ENCODE peak calls at places on chromosomes 2 and 18, in eight cellular contexts. J, B, U, D, H, X, E and F are unnamed samples.

GRCh38 chr2:133458280-133458679 is 110.0 kb downstream of the NCKAP5 start:
- DNase-seq in D (no peak), B (peak), H (no peak), U (no peak), E (no peak), J (no peak), X (no peak), F (no peak)

GRCh38 chr2:33595385-33595784 is 3.7 kb downstream of the FAM98A start:
- DNase-seq in U (no peak), X (no peak), H (no peak), D (no peak), J (no peak), B (no peak), E (no peak), F (no peak)

GRCh38 chr2:45748239-45748638 is 96.8 kb downstream of the PRKCE start:
- DNase-seq in D (no peak), J (no peak), H (no peak), X (peak), U (no peak), E (no peak), B (peak), F (no peak)

GRCh38 chr2:32291746-32292145 is 14.0 kb downstream of the YIPF4 start:
- DNase-seq in U (no peak), D (no peak), E (no peak), B (peak), J (peak), X (no peak), H (no peak), F (no peak)

GRCh38 chr2:59296279-59296678 is 1055.2 kb upstream of the FANCL start:
- DNase-seq in J (peak), U (no peak), X (no peak), D (no peak), B (no peak), E (no peak), H (no peak), F (no peak)

GRCh38 chr2:38523728-38524437 is 78.8 kb downstream of the HNRNPLL start:
- DNase-seq in D (no peak), E (peak), J (no peak), U (no peak), H (peak), B (no peak), X (no peak), F (no peak)

GRCh38 chr18:3029215-3029972 is 16.4 kb upstream of the LPIN2 start:
- DNase-seq in X (no peak), H (no peak), B (peak), U (no peak), J (no peak), E (no peak), D (no peak), F (no peak)

GRCh38 chr2:217433522-217433921 is 569.3 kb downstream of the TNS1 start:
- DNase-seq in U (no peak), B (peak), E (no peak), J (no peak), X (no peak), D (peak), H (no peak), F (no peak)

GRCh38 chr18:74496508-74497307 is 545 bp downstream of the CNDP2 start:
- DNase-seq in U (peak), E (peak), B (peak), J (peak), X (peak), H (peak), D (no peak), F (no peak)

GRCh38 chr18:64097497-64097896 is 51.4 kb downstream of the LINC00305 start:
- DNase-seq in D (no peak), E (no peak), B (no peak), J (no peak), U (no peak), H (no peak), X (no peak), F (no peak)

GRCh38 chr2:215657844-215658243 is 222.0 kb upstream of the FN1 start:
- DNase-seq in X (no peak), E (no peak), B (peak), U (no peak), J (no peak), H (no peak), D (no peak), F (peak)

GRCh38 chr2:173355132-173355865 is 627 bp downstream of the CDCA7 start:
- DNase-seq in E (peak), J (peak), U (peak), H (peak), D (peak), B (peak), X (peak), F (no peak)

GRCh38 chr2:159605441-159606178 is 10.7 kb downstream of the BAZ2B start:
- DNase-seq in X (no peak), U (no peak), D (no peak), J (no peak), E (no peak), B (peak), H (no peak), F (no peak)

GRCh38 chr2:55107428-55107827 is 57.2 kb upstream of the RTN4 start:
- DNase-seq in X (no peak), H (no peak), D (no peak), E (no peak), J (no peak), U (no peak), B (peak), F (no peak)

GRCh38 chr2:56898986-56899385 is 715.2 kb downstream of the CCDC85A start:
- DNase-seq in J (no peak), B (no peak), U (no peak), X (no peak), H (no peak), D (no peak), E (no peak), F (no peak)

GRCh38 chr18:77657651-77658308 is 408.1 kb downstream of the GALR1 start:
- DNase-seq in H (no peak), E (no peak), B (no peak), X (no peak), U (no peak), J (no peak), D (no peak), F (no peak)

GRCh38 chr2:199869653-199870052 is 18.7 kb upstream of the FTCDNL1 start:
- DNase-seq in X (no peak), H (no peak), J (no peak), B (no peak), E (no peak), D (no peak), U (no peak), F (no peak)

GRCh38 chr2:99425022-99425421 is 64.8 kb downstream of the REV1 start:
- DNase-seq in E (no peak), D (peak), B (peak), H (no peak), U (no peak), X (no peak), J (peak), F (peak)

GRCh38 chr2:178863856-178864620 is 56.8 kb upstream of the TTN start:
- DNase-seq in H (no peak), E (no peak), X (peak), U (no peak), D (peak), J (peak), B (peak), F (no peak)

GRCh38 chr2:72830273-72830672 is 4.4 kb upstream of the EXOC6B start:
- DNase-seq in B (no peak), X (no peak), D (no peak), U (no peak), H (no peak), J (no peak), E (no peak), F (no peak)

GRCh38 chr2:67006373-67006960 is 390.7 kb upstream of the ETAA1 start:
- DNase-seq in E (no peak), J (no peak), H (no peak), X (no peak), U (no peak), D (no peak), B (no peak), F (no peak)

GRCh38 chr2:113812204-113812603 is 55.8 kb upstream of the SLC35F5 start:
- DNase-seq in X (no peak), B (no peak), D (no peak), U (no peak), H (no peak), J (no peak), E (no peak), F (no peak)

GRCh38 chr2:46029332-46029811 is 267.8 kb upstream of the EPAS1 start:
- DNase-seq in U (no peak), B (peak), D (no peak), X (no peak), J (no peak), H (no peak), E (no peak), F (peak)

GRCh38 chr18:77095356-77096030 is 37.1 kb downstream of the MBP start:
- DNase-seq in E (no peak), U (no peak), X (no peak), B (no peak), J (no peak), D (no peak), H (no peak), F (no peak)

GRCh38 chr2:25310965-25311865 is 30.5 kb downstream of the DNMT3A start:
- DNase-seq in D (no peak), X (no peak), E (no peak), J (peak), U (peak), H (peak), B (no peak), F (no peak)

GRCh38 chr2:63764630-63765029 is 77.1 kb upstream of the UGP2 start:
- DNase-seq in J (no peak), X (no peak), D (no peak), H (no peak), E (no peak), B (no peak), U (no peak), F (no peak)

GRCh38 chr2:95001701-95002100 is 23.8 kb upstream of the MAL start:
- DNase-seq in U (no peak), H (no peak), X (no peak), J (no peak), D (no peak), E (no peak), B (no peak), F (no peak)

GRCh38 chr2:144674071-144674470 is 154.2 kb upstream of the ZEB2 start:
- DNase-seq in E (no peak), H (no peak), B (no peak), X (no peak), J (no peak), U (no peak), D (no peak), F (no peak)

GRCh38 chr2:12957251-12957650 is 240.5 kb downstream of the TRIB2 start:
- DNase-seq in H (no peak), J (no peak), U (no peak), D (no peak), X (no peak), E (no peak), B (no peak), F (no peak)

GRCh38 chr2:29802976-29803375 is 118.4 kb downstream of the ALK start:
- DNase-seq in D (no peak), E (no peak), U (no peak), H (no peak), X (no peak), J (no peak), B (no peak), F (no peak)

GRCh38 chr2:154992826-154993225 is 294.3 kb downstream of the KCNJ3 start:
- DNase-seq in D (no peak), X (no peak), J (no peak), U (no peak), B (no peak), E (no peak), H (no peak), F (peak)

GRCh38 chr2:73202156-73203054 is at the start of gene NOTO:
- DNase-seq in H (no peak), U (no peak), D (no peak), B (peak), E (no peak), J (no peak), X (no peak), F (no peak)

GRCh38 chr18:2513616-2514015 is 57.7 kb downstream of the METTL4 start:
- DNase-seq in D (no peak), B (no peak), E (no peak), X (no peak), H (no peak), J (no peak), U (no peak), F (no peak)

GRCh38 chr2:45962522-45962921 is 311.0 kb downstream of the PRKCE start:
- DNase-seq in B (peak), D (peak), J (peak), X (peak), U (peak), E (no peak), H (no peak), F (no peak)

GRCh38 chr18:59769105-59769865 is 72.1 kb upstream of the CCBE1 start:
- DNase-seq in H (no peak), J (no peak), D (no peak), B (peak), U (no peak), E (no peak), X (no peak), F (no peak)

GRCh38 chr2:41791523-41791922 is 256.3 kb upstream of the PKDCC start:
- DNase-seq in E (no peak), H (no peak), X (no peak), D (peak), J (no peak), U (no peak), B (peak), F (no peak)

GRCh38 chr2:164621761-164622105 is 451 bp upstream of the GRB14 start:
- DNase-seq in E (peak), D (no peak), J (peak), B (no peak), X (no peak), H (peak), U (no peak), F (no peak)

GRCh38 chr2:22290293-22290692 is 1094.7 kb upstream of the KLHL29 start:
- DNase-seq in U (no peak), B (no peak), X (no peak), D (no peak), J (no peak), H (no peak), E (no peak), F (no peak)

GRCh38 chr18:33821503-33821902 is 243.5 kb downstream of the ASXL3 start:
- DNase-seq in J (no peak), D (no peak), X (no peak), U (no peak), E (no peak), H (no peak), B (peak), F (peak)

GRCh38 chr2:235889302-235889630 is 278.9 kb downstream of the GBX2 start:
- DNase-seq in X (no peak), J (no peak), H (no peak), B (no peak), U (no peak), D (no peak), E (no peak), F (no peak)
- H3K4me3 ChIP-seq in X (no peak), J (no peak), H (no peak), B (no peak), U (no peak), D (no peak), E (no peak), F (no peak)

DNA sequence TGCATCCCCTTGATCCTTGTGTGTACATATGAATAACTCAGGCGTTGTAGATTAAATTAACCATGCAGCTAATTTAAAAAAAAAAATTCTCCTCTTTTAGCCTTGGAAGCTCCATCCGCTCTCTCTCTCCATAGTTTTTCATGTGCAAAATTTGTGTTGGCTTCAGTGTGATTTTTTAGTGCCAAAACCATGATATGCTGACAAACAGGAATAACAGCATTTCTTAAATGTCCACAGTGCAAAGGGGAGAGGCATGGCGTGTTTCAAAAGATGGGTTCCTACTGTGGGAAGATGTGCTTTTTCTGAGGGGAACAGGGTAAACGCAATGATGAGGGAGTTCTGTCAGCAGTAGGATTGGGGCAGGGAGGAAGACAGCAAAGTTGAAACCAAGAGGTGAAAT is 247.0 kb downstream of the ICOS start:
- DNase-seq in D (no peak), X (no peak), E (no peak), U (no peak), J (peak), B (no peak), H (no peak), F (no peak)
- TF ChIP-seq CTCF in D (no peak), X (no peak), E (no peak), U (no peak), J (no peak), B (no peak), H (no peak), F (no peak)

DNA sequence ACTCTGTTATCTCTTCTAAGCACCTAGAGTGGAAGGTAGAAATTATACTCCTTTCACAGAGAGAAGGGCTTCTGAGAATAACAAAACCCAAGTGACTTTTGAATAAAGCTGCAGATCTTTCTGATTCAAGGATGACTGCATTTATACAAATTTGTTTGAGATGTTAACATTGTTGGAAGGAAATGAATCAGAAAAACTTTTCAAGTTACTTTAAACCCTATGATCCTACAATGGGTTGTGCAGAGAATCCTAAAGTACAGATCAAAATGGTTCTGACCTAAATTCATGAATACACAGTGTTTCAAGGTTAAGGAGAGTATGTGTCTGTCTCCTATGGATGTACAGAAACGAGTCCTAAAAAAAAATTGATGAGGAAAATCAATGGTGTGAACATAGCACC is 1.8 kb downstream of the RFTN2 start:
- DNase-seq in E (no peak), B (no peak), D (no peak), U (no peak), X (no peak), H (no peak), J (no peak), F (no peak)
- H3K4me3 ChIP-seq in E (no peak), B (peak), D (peak), U (no peak), X (peak), H (no peak), J (no peak), F (no peak)

GRCh38 chr18:73136134-73136533 is 268.3 kb upstream of the NETO1 start:
- DNase-seq in B (no peak), U (no peak), D (no peak), J (no peak), X (no peak), H (no peak), E (peak), F (no peak)
- TF ChIP-seq CTCF in B (no peak), U (no peak), D (no peak), J (no peak), X (no peak), H (peak), E (peak), F (peak)

DNA sequence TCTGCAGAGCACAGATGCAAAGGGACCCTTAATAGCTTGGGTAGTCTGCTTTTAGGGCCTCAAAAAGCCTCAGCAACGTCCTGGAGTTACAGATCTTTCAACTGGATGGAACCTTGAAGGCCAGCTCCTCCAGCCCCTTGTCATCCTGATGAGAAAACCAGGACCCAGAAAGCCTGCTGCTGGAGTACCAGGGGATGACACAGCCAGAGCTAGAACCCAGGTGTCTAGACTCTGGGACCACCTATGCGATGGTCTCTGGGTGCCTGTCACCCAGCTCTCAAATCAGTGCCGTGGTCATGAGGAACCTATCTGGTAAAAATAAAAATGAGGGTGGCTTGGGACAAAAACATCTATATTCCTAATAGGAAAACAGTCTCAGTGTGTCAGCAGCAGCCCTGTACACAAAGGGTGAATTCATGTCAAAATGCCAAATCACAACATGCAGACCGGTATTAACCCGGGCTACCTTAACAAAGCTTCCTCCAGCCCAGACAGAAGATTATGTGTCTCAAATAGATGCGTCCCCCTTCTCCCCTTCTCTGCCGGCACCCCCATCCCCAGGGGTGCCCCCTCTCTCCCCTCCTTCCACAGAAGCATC is 28.5 kb downstream of the SMAD7 start:
- DNase-seq in U (no peak), B (no peak), X (no peak), H (no peak), J (no peak), D (no peak), E (no peak), F (no peak)
- H3K4me3 ChIP-seq in U (peak), B (peak), X (peak), H (no peak), J (no peak), D (peak), E (no peak), F (no peak)

DNA sequence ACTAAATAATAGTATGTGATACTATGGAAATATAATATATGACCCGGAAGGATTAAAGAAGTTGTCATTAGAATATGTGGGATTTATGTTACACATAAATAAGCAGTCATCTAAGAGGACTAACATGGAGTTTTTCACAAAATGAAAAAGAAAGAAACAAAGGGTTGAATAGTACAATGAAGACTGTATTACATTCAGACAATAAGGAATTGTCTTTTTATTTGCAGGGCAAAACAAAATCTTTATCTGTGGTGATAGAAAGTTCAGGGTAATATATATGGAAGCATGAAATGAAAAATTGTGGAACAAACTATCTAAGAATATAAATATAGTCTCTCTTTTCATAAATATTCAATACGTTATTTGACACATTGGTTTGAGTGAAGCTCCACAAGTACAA is 5.8 kb downstream of the ERMN start:
- DNase-seq in D (no peak), B (no peak), E (no peak), H (no peak), J (no peak), X (no peak), U (no peak), F (no peak)
- TF ChIP-seq CTCF in D (no peak), B (no peak), E (no peak), H (no peak), J (no peak), X (no peak), U (no peak), F (no peak)

DNA sequence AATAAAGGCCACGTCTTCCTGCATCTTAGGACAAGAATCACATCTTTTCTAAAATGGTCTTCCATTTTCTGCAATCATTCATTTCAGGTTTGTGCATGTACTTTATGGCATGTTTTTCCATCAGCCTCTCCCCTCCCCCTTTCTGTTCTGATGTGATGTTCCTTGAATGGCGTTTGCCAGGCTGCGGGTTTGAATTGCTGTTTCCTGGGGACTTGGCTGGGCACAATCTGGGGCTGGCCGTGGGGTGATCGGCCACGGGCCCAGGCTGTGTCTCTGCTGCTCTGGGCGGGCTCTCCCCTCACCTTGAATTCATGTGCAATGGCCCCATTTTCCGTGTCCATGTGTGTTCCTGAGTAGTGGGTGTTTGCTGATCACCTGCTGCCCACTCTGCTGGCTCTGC is 15.2 kb downstream of the DGKD start:
- DNase-seq in H (no peak), E (no peak), U (no peak), J (no peak), D (no peak), B (no peak), X (no peak), F (no peak)
- H3K4me3 ChIP-seq in H (no peak), E (no peak), U (no peak), J (no peak), D (no peak), B (no peak), X (no peak), F (no peak)